ENCODE peak calls at places on chromosome 16, in nine cellular contexts. Z is tibial artery, G is astrocyte, I is GDM1, V is ovary, M is kidney epithelial cell, X is G401, S is SW 1271, W is LoVo. B is an unnamed sample.

GRCh38 chr16:19601083-19601976 is 45.8 kb downstream of the VPS35L start:
- DNase-seq in Z (no peak), G (no peak), I (no peak), V (peak), M (peak), X (peak), S (peak), W (peak), B (peak)

GRCh38 chr16:14365200-14365851 is 264.7 kb downstream of the PARN start:
- DNase-seq in Z (no peak), G (peak), I (no peak), V (no peak), M (peak), X (no peak), S (no peak), W (no peak), B (no peak)

GRCh38 chr16:75203667-75204409 is 3.1 kb downstream of the CTRB2 start:
- DNase-seq in Z (no peak), G (no peak), I (no peak), V (no peak), M (no peak), X (no peak), S (no peak), W (no peak), B (no peak)

GRCh38 chr16:1089822-1090619 is 6.0 kb downstream of the C1QTNF8 start:
- DNase-seq in Z (peak), G (no peak), I (no peak), V (no peak), M (no peak), X (no peak), S (no peak), W (peak), B (no peak)

GRCh38 chr16:85978291-85978775 is 79.4 kb downstream of the IRF8 start:
- DNase-seq in Z (no peak), G (peak), I (no peak), V (no peak), M (no peak), X (no peak), S (no peak), W (no peak), B (no peak)

GRCh38 chr16:88317619-88317977 is 65.2 kb upstream of the ZNF469 start:
- DNase-seq in Z (no peak), G (peak), I (no peak), V (no peak), M (no peak), X (no peak), S (no peak), W (no peak), B (peak)

GRCh38 chr16:1580956-1581355 is 30.9 kb downstream of the IFT140 start:
- DNase-seq in Z (no peak), G (no peak), I (no peak), V (no peak), M (no peak), X (no peak), S (no peak), W (no peak), B (no peak)

GRCh38 chr16:58421029-58421428 is 28.8 kb downstream of the GINS3 start:
- DNase-seq in Z (no peak), G (no peak), I (no peak), V (no peak), M (no peak), X (no peak), S (no peak), W (no peak), B (no peak)

GRCh38 chr16:55473584-55473983 is 5.4 kb upstream of the MMP2 start:
- DNase-seq in Z (no peak), G (no peak), I (no peak), V (no peak), M (no peak), X (no peak), S (no peak), W (no peak), B (no peak)

GRCh38 chr16:85238233-85238647 is 126.0 kb upstream of the CIBAR2 start:
- DNase-seq in Z (peak), G (peak), I (no peak), V (peak), M (no peak), X (no peak), S (no peak), W (no peak), B (peak)

GRCh38 chr16:80620656-80621605 is 80.1 kb downstream of the DYNLRB2 start:
- DNase-seq in Z (no peak), G (no peak), I (no peak), V (no peak), M (no peak), X (peak), S (no peak), W (no peak), B (no peak)

GRCh38 chr16:89357460-89357859 is 132.9 kb downstream of the ANKRD11 start:
- DNase-seq in Z (no peak), G (no peak), I (no peak), V (no peak), M (no peak), X (peak), S (no peak), W (no peak), B (no peak)

GRCh38 chr16:73122604-73123386 is 74.9 kb upstream of the ZFHX3 start:
- DNase-seq in Z (peak), G (no peak), I (peak), V (no peak), M (no peak), X (no peak), S (no peak), W (no peak), B (no peak)

GRCh38 chr16:28984619-28985135 is at the start of gene LAT:
- DNase-seq in Z (no peak), G (no peak), I (peak), V (no peak), M (no peak), X (no peak), S (no peak), W (no peak), B (no peak)

GRCh38 chr16:55494994-55495421 is 13.9 kb upstream of the LPCAT2 start:
- DNase-seq in Z (no peak), G (peak), I (peak), V (peak), M (no peak), X (peak), S (peak), W (no peak), B (peak)

GRCh38 chr16:50279142-50279865 is 13.0 kb downstream of the ADCY7 start:
- DNase-seq in Z (peak), G (no peak), I (peak), V (no peak), M (no peak), X (peak), S (no peak), W (no peak), B (no peak)

B was measured in fibroblast of gingiva.